ENCODE peak calls at places on chromosomes 13 and 19, in nine cellular contexts. D is spleen, H is aorta, Y is DND-41, M is PC-3, T is lower lobe of right lung, K is fibroblast of lung, G is body of pancreas, X is GM12878. B is an unnamed sample.

GRCh38 chr13:31036717-31037116 is 104.3 kb downstream of the TEX26 start:
- DNase-seq in G (no peak), Y (no peak), X (no peak), D (no peak), K (no peak), T (no peak), H (no peak), M (no peak), B (no peak)

GRCh38 chr13:39952244-39953233 is 297.1 kb downstream of the COG6 start:
- DNase-seq in D (no peak), X (no peak), K (peak), M (no peak), G (no peak), Y (no peak), T (no peak), H (no peak), B (no peak)

GRCh38 chr13:103772576-103772975 is 706.4 kb upstream of the SLC10A2 start:
- DNase-seq in X (no peak), M (peak), H (no peak), D (no peak), G (no peak), Y (no peak), T (no peak), K (no peak), B (no peak)

GRCh38 chr13:43376596-43376995 is 353.2 kb downstream of the DNAJC15 start:
- DNase-seq in K (no peak), M (no peak), X (no peak), H (no peak), G (no peak), Y (no peak), T (no peak), D (no peak), B (no peak)

GRCh38 chr19:35029737-35030256 is 473 bp upstream of the SCN1B start:
- DNase-seq in K (no peak), T (no peak), D (no peak), G (no peak), X (no peak), M (no peak), H (no peak), Y (peak), B (no peak)

GRCh38 chr19:30406220-30406944 is 34.2 kb downstream of the ZNF536 start:
- DNase-seq in Y (no peak), T (no peak), X (no peak), G (peak), D (no peak), M (no peak), K (no peak), H (no peak), B (no peak)

GRCh38 chr19:5308471-5309437 is 31.9 kb downstream of the PTPRS start:
- DNase-seq in M (no peak), H (peak), X (no peak), G (peak), Y (no peak), D (no peak), K (peak), T (no peak), B (no peak)

GRCh38 chr13:64154514-64154913 is 2738.9 kb upstream of the PCDH20 start:
- DNase-seq in X (no peak), G (no peak), H (no peak), K (peak), T (no peak), D (no peak), Y (no peak), M (peak), B (no peak)

GRCh38 chr19:4014541-4015491 is 7.3 kb downstream of the PIAS4 start:
- DNase-seq in X (no peak), G (peak), H (no peak), K (no peak), M (no peak), Y (peak), D (no peak), T (no peak), B (peak)

GRCh38 chr13:25179810-25180437 is 7.8 kb upstream of the AMER2 start:
- DNase-seq in K (no peak), G (no peak), X (no peak), Y (no peak), H (no peak), D (no peak), T (no peak), M (no peak), B (no peak)

GRCh38 chr13:57633950-57634828 is 2.6 kb downstream of the PCDH17 start:
- DNase-seq in Y (no peak), H (peak), M (no peak), K (peak), X (no peak), D (peak), G (peak), T (no peak), B (peak)

GRCh38 chr13:98476106-98476505 is 100.8 kb downstream of the STK24 start:
- DNase-seq in T (no peak), G (peak), Y (no peak), M (no peak), X (no peak), H (no peak), K (no peak), D (no peak), B (peak)

GRCh38 chr19:3823345-3823704 is 37.1 kb upstream of the MATK start:
- DNase-seq in H (no peak), K (no peak), X (no peak), G (no peak), Y (no peak), M (no peak), D (no peak), T (no peak), B (no peak)

GRCh38 chr13:45365558-45365885 is 24.5 kb upstream of the TPT1 start:
- DNase-seq in M (peak), G (no peak), D (no peak), H (no peak), T (no peak), Y (no peak), X (no peak), K (no peak), B (no peak)

GRCh38 chr13:54029226-54029625 is 1000.6 kb downstream of the OLFM4 start:
- DNase-seq in X (peak), K (peak), G (no peak), T (no peak), Y (no peak), M (peak), H (no peak), D (no peak), B (no peak)

GRCh38 chr13:30739646-30740642 is 4.6 kb downstream of the ALOX5AP start:
- DNase-seq in K (peak), Y (peak), G (peak), X (peak), M (peak), T (no peak), H (no peak), D (no peak), B (peak)

GRCh38 chr19:4013886-4014540 is 6.5 kb downstream of the PIAS4 start:
- DNase-seq in K (no peak), Y (no peak), G (no peak), H (no peak), X (no peak), D (no peak), T (no peak), M (no peak), B (no peak)

GRCh38 chr13:76622336-76623045 is 263.7 kb downstream of the KCTD12 start:
- DNase-seq in M (no peak), H (no peak), D (no peak), K (no peak), T (no peak), G (no peak), Y (no peak), X (no peak), B (no peak)

GRCh38 chr19:38317104-38317612 is 1.4 kb upstream of the YIF1B start:
- DNase-seq in Y (no peak), G (peak), M (no peak), K (no peak), X (no peak), D (peak), H (no peak), T (no peak), B (peak)

GRCh38 chr19:47324502-47324901 is 7.5 kb upstream of the C5AR2 start:
- DNase-seq in M (peak), T (peak), K (no peak), G (peak), H (peak), X (no peak), Y (no peak), D (peak), B (no peak)

GRCh38 chr19:37885392-37885791 is 21.0 kb downstream of the WDR87 start:
- DNase-seq in G (no peak), D (no peak), K (no peak), H (no peak), M (no peak), T (no peak), Y (no peak), X (no peak), B (no peak)

GRCh38 chr13:42990147-42990990 is 1.7 kb downstream of the EPSTI1 start:
- DNase-seq in G (no peak), K (no peak), Y (no peak), H (no peak), D (no peak), X (no peak), T (no peak), M (no peak), B (peak)

GRCh38 chr19:6065685-6066365 is 44.5 kb downstream of the RFX2 start:
- DNase-seq in D (no peak), H (peak), M (peak), Y (peak), G (peak), T (peak), X (no peak), K (peak), B (no peak)

GRCh38 chr13:110705826-110706569 is at the start of gene CARS2:
- DNase-seq in M (peak), D (peak), H (peak), Y (peak), K (peak), X (peak), G (peak), T (peak), B (peak)
- H3K27ac ChIP-seq in M (peak), D (peak), H (no peak), Y (peak), K (peak), X (peak), G (peak), T (peak), B (peak)

DNA sequence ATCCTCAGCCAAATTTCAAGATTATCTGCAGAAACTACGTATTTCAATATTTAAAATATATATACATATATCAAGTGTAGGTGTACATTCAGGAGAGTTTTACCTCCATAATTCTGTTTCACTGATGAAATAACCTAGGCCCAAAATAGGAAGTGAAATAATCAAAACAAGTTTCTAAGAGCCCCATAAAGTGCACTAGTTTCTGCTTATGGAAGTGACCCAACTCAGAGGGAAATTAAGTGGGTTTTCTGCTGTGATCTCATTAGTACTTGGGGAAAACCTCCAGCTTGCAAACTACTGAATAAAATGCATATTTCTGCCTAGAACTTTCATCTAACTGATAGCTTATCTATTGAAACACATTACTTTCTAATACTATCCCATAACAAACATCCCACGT is 45.4 kb upstream of the MIR17HG start:
- DNase-seq in X (no peak), D (no peak), Y (no peak), T (no peak), H (no peak), G (no peak), K (no peak), M (no peak), B (no peak)
- H3K4me3 ChIP-seq in X (no peak), D (no peak), Y (no peak), T (no peak), H (no peak), G (no peak), K (no peak), M (no peak), B (no peak)

DNA sequence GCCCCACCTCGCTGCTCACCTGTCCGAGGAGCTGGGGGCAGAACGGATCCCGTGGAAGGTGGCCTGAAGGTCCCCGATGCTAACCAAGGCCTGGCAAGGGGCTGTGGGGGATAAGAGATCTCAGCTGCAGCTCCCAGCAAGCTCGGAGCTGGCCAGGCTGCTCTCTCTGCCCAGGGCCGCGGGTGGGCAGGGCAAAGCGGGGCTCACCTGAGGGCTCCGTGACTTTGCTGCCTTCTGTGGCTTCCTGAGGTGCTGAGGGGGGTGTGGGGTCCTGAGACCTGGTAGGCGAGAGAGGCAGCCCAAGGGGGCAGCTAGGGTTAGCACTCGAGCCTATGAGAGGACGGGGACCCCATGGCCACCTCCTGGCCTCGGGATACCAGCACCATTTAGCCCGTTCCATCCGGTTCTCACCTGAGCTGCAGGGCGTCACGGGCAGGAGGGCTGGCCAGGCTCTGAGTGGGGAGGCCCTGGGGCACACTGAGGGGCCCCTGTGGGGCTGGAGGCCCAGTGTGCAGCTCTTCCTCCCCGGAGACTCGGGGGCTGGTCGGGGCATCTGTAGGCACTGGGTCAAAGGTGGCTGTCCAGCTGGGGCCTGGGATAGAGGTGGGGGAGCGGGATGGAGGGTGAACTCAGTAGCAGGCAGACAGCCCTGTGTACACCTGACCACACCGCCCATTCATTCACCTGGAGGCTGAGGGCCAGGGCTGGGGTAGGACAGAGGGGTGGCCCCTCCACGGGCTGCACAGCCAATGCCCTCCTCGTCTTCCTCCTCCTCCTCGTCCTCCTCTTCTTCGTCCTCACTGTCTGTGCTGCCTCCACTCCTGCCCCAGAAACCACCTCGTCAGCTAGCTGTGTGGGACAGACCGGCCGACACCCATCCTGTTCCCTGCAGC is 3.1 kb upstream of the TMEM86B start:
- DNase-seq in T (no peak), K (no peak), M (no peak), Y (no peak), X (no peak), G (no peak), D (no peak), H (peak), B (no peak)
- H3K27ac ChIP-seq in T (no peak), K (no peak), M (no peak), Y (no peak), X (no peak), G (no peak), D (peak), H (no peak), B (no peak)

DNA sequence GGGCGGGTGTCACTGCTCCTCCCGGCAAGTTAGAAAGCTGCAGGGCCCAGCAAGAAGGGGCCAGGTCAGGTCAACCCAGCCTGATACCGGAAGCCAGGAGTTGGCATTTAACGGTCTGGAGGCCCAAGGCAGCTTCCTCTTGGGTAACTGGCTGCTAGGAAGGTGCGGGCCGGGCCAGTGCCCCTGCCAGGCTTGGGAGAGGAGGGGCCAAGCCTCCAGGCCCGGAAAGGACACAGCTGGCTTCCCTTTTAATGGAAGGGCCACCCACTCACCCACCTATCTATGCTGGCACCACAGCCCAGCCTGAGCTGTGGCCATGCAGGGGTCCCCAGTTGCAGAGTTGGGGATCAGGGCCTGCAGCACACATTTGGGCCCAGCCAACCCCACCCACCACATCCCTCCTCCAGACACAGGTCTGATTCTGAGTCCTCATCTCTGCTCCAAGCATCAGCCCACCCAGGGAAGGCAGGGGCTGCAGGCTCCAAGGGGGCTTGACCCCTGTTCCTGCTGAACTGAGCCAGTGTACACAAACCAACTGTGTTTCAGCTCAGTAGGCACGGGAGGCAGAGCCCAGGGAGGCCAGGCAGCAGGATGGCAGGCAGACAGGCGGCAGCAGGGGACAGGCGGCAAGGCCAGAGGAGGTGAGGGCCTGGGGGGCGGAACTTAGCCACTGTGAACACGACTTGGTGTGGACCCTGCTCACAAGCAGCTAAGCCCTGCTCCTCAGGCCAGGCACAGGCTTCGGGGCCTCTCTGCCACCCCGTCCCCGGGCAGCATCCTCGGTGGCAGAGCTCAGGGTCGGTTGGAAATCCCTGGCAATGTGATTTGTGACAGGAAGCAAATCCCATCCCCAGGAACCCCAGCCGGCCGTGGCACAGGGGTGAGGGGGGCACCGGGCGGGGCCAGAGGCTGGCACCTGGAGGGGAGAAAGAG is 40.8 kb downstream of the ZSWIM4 start:
- DNase-seq in D (peak), G (peak), Y (no peak), X (no peak), T (peak), H (peak), K (no peak), M (no peak), B (peak)
- H3K4me3 ChIP-seq in D (peak), G (no peak), Y (no peak), X (peak), T (peak), H (no peak), K (no peak), M (no peak), B (peak)

GRCh38 chr19:49094505-49095482 is 9.5 kb downstream of the SNRNP70 start:
- DNase-seq in T (no peak), G (no peak), H (no peak), Y (no peak), X (no peak), K (no peak), M (no peak), D (no peak), B (no peak)

GRCh38 chr19:49102303-49102702 is 11.9 kb upstream of the LIN7B start:
- DNase-seq in K (no peak), T (no peak), D (no peak), M (no peak), Y (no peak), G (no peak), H (no peak), X (no peak), B (no peak)

GRCh38 chr19:49101160-49101559 is 13.0 kb upstream of the LIN7B start:
- DNase-seq in K (no peak), T (no peak), H (no peak), G (no peak), D (no peak), M (no peak), Y (no peak), X (no peak), B (no peak)

GRCh38 chr19:49097453-49098288 is 12.4 kb downstream of the SNRNP70 start:
- DNase-seq in M (peak), D (peak), X (no peak), G (peak), H (peak), Y (peak), T (peak), K (peak), B (peak)

GRCh38 chr19:49098795-49099194 is 13.5 kb downstream of the SNRNP70 start:
- DNase-seq in M (no peak), G (no peak), D (no peak), Y (no peak), K (no peak), T (no peak), X (no peak), H (no peak), B (no peak)
- H3K27ac ChIP-seq in M (no peak), G (no peak), D (no peak), Y (peak), K (no peak), T (no peak), X (no peak), H (no peak), B (no peak)

GRCh38 chr13:51980918-51981317 is 30.3 kb downstream of the ATP7B start:
- DNase-seq in K (no peak), G (no peak), X (no peak), T (no peak), H (no peak), D (no peak), M (no peak), Y (no peak), B (no peak)

GRCh38 chr13:51978836-51979556 is 32.3 kb downstream of the ATP7B start:
- DNase-seq in K (no peak), G (peak), T (no peak), Y (no peak), H (no peak), X (no peak), M (no peak), D (no peak), B (no peak)

GRCh38 chr13:51976890-51977289 is 34.4 kb downstream of the ATP7B start:
- DNase-seq in Y (no peak), D (no peak), X (no peak), T (no peak), H (no peak), M (no peak), K (no peak), G (no peak), B (no peak)

GRCh38 chr13:51977606-51978005 is 33.6 kb downstream of the ATP7B start:
- DNase-seq in X (no peak), K (no peak), Y (no peak), D (no peak), M (no peak), H (no peak), T (no peak), G (no peak), B (no peak)

DNA sequence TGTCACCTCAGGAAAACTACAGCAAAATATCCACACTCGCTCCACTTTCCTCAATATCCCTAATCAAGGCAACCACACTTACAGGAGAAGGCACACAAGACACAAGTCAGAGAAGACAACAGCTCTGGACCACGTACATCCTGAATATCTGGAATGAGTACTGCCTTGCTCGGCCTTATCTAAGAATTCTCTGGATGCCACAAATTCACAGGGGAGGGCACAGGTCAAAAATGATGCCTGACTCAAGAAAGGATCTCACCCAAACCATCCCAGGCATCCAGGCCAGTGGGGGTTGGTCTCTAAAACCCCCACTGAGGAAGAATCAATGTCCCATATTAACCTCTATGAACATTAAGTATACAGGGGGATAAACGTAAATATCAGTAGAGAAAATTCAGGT is 29.9 kb downstream of the ATP7B start:
- DNase-seq in M (no peak), D (no peak), X (no peak), H (no peak), T (no peak), G (no peak), K (peak), Y (no peak), B (no peak)
- H3K4me3 ChIP-seq in M (no peak), D (no peak), X (no peak), H (no peak), T (no peak), G (no peak), K (no peak), Y (no peak), B (no peak)

GRCh38 chr19:1221904-1222255 is 15.9 kb downstream of the CBARP start:
- DNase-seq in G (no peak), X (no peak), K (no peak), H (no peak), M (no peak), Y (no peak), D (no peak), T (no peak), B (no peak)
- H3K27ac ChIP-seq in G (no peak), X (no peak), K (no peak), H (no peak), M (no peak), Y (no peak), D (peak), T (no peak), B (no peak)

DNA sequence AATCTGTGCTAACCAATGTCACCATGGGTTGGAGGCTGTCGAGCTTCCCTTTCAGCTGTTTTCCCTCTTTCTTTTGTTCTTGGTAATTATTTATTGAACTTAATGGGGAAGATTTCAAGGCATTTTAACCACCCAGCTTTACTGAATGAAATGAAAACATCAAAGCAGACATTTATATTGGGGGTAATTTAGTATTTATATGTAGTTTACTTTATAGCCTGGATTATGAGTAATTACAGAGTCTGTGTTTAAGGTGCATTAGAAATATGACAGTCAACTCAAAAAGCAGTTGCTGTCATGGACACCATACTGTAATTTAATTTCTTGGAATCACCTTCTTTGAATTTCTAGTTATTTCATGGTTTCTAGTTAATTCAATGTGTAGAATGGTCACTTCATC is 42.0 kb downstream of the TNFRSF19 start:
- DNase-seq in T (no peak), Y (no peak), X (no peak), M (no peak), D (no peak), H (no peak), K (no peak), G (no peak), B (no peak)
- H3K4me3 ChIP-seq in T (no peak), Y (no peak), X (no peak), M (no peak), D (no peak), H (no peak), K (no peak), G (no peak), B (no peak)

B was measured in naive thymus-derived CD4-positive, alpha-beta T cell.